ENCODE peak calls at places on chromosome 2, in five cellular contexts. S is KG1, F is EL, U is ELR, R is NCI-H146. V is an unnamed sample.

GRCh38 chr2:191617589-191617988 is 60.3 kb upstream of the NABP1 start:
- DNase-seq in U (no peak), R (no peak), S (no peak), F (no peak), V (no peak)

GRCh38 chr2:179235463-179236108 is 29.0 kb downstream of the SESTD1 start:
- DNase-seq in U (no peak), F (peak; percentile 26), S (no peak), R (no peak), V (peak; percentile 10)

GRCh38 chr2:60556441-60556997 is 3.1 kb upstream of the BCL11A start:
- DNase-seq in F (no peak), S (no peak), R (no peak), U (no peak), V (no peak)

GRCh38 chr2:109372171-109372568 is 241.6 kb downstream of the SEPTIN10 start:
- DNase-seq in R (no peak), F (no peak), S (no peak), U (no peak), V (no peak)

GRCh38 chr2:221124542-221125235 is 447.4 kb downstream of the EPHA4 start:
- DNase-seq in S (no peak), R (peak; percentile 29), U (no peak), F (peak; percentile 16), V (no peak)

GRCh38 chr2:3814846-3815245 is 111.5 kb downstream of the DCDC2C start:
- DNase-seq in F (no peak), U (no peak), R (no peak), S (no peak), V (no peak)

GRCh38 chr2:216551669-216552068 is 53.0 kb downstream of the RPL37A start:
- DNase-seq in R (no peak), S (no peak), F (no peak), U (no peak), V (no peak)

GRCh38 chr2:51093016-51093415 is 61.1 kb upstream of the NRXN1 start:
- DNase-seq in F (no peak), R (no peak), U (no peak), S (no peak), V (no peak)

GRCh38 chr2:72289283-72289682 is 141.6 kb upstream of the CYP26B1 start:
- DNase-seq in R (no peak), S (no peak), F (peak; percentile 28), U (peak; percentile 29), V (peak; percentile 36)

GRCh38 chr2:35946431-35946991 is 409.1 kb upstream of the CRIM1 start:
- DNase-seq in U (no peak), R (no peak), F (no peak), S (no peak), V (no peak)

GRCh38 chr2:2636813-2637212 is 305.7 kb upstream of the MYT1L start:
- DNase-seq in S (no peak), R (no peak), F (no peak), U (no peak), V (no peak)

GRCh38 chr2:28084564-28084963 is 194.0 kb downstream of the BABAM2 start:
- DNase-seq in S (no peak), R (no peak), F (no peak), U (no peak), V (no peak)

GRCh38 chr2:233477548-233478433 is 88.8 kb downstream of the USP40 start:
- DNase-seq in S (no peak), F (no peak), R (no peak), U (no peak), V (no peak)

GRCh38 chr2:205758051-205758450 is 75.8 kb downstream of the NRP2 start:
- DNase-seq in U (peak; percentile 55), S (no peak), F (peak; percentile 75), R (no peak), V (peak; percentile 72)

GRCh38 chr2:61910603-61911002 is 5.1 kb downstream of the COMMD1 start:
- DNase-seq in F (no peak), U (peak; percentile 38), S (no peak), R (no peak), V (no peak)

GRCh38 chr2:12321017-12321641 is 395.6 kb upstream of the TRIB2 start:
- DNase-seq in S (no peak), F (peak; percentile 93), R (no peak), U (peak; percentile 95), V (peak; percentile 90)

GRCh38 chr2:135916232-135916631 is 40.0 kb upstream of the MCM6 start:
- DNase-seq in F (peak; percentile 35), R (peak; percentile 47), U (peak; percentile 57), S (peak; percentile 27), V (peak; percentile 21)

GRCh38 chr2:182321096-182321495 is 105.7 kb downstream of the PDE1A start:
- DNase-seq in F (no peak), U (no peak), S (no peak), R (no peak), V (no peak)

GRCh38 chr2:88698027-88698413 is 6.5 kb downstream of the RPIA start:
- DNase-seq in R (peak; percentile 66), S (no peak), F (no peak), U (no peak), V (no peak)

GRCh38 chr2:110727923-110728322 is 4.5 kb upstream of the ACOXL start:
- DNase-seq in F (no peak), S (no peak), U (peak; percentile 13), R (no peak), V (no peak)

GRCh38 chr2:88090446-88091283 is 23.0 kb downstream of the SMYD1 start:
- DNase-seq in R (no peak), F (no peak), S (no peak), U (no peak), V (no peak)

GRCh38 chr2:10947005-10947440 is 35.3 kb downstream of the KCNF1 start:
- DNase-seq in U (peak; percentile 61), S (no peak), R (no peak), F (peak; percentile 58), V (peak; percentile 51)

GRCh38 chr2:8580316-8581047 is 101.4 kb upstream of the ID2 start:
- DNase-seq in S (no peak), F (no peak), R (no peak), U (no peak), V (no peak)

GRCh38 chr2:46943881-46944798 is 28.5 kb upstream of the MCFD2 start:
- DNase-seq in F (no peak), U (no peak), S (no peak), R (no peak), V (no peak)

GRCh38 chr2:18551623-18552022 is 8.8 kb downstream of the RDH14 start:
- DNase-seq in S (no peak), R (no peak), U (no peak), F (no peak), V (no peak)

GRCh38 chr2:222701709-222702108 is 30.3 kb downstream of the MOGAT1 start:
- DNase-seq in R (no peak), U (no peak), S (no peak), F (no peak), V (no peak)

GRCh38 chr2:150464270-150464669 is 23.2 kb downstream of the RND3 start:
- DNase-seq in F (no peak), S (no peak), U (no peak), R (no peak), V (no peak)

GRCh38 chr2:36354816-36355156 is 792 bp upstream of the CRIM1 start:
- DNase-seq in U (no peak), F (no peak), S (no peak), R (no peak), V (no peak)

GRCh38 chr2:119389615-119390306 is 23.0 kb downstream of the DBI start:
- DNase-seq in U (peak; percentile 52), S (no peak), F (peak; percentile 56), R (no peak), V (peak; percentile 16)

GRCh38 chr2:63926800-63927199 is 85.1 kb downstream of the UGP2 start:
- DNase-seq in U (no peak), R (peak; percentile 86), S (no peak), F (no peak), V (no peak)

GRCh38 chr2:206316141-206316540 is 41.7 kb downstream of the ZDBF2 start:
- DNase-seq in F (no peak), S (no peak), U (no peak), R (no peak), V (no peak)

GRCh38 chr2:138364554-138365162 is 136.9 kb upstream of the SPOPL start:
- DNase-seq in R (no peak), F (peak; percentile 6), S (no peak), U (peak; percentile 15), V (peak; percentile 3)

V was measured in HFFc6.